ENCODE peak calls at places on chromosomes 16 and 17, in ten cellular contexts. W is RWPE1, Y is type B pancreatic cell, F is brain microvascular endothelial cell, S is thoracic aorta, Q is HFFc6, M is testis, U is GM23338, T is SK-N-SH, V is gastrocnemius medialis. C is an unnamed sample.
A peak's percentile ranks its signal among the peaks of the same experiment; 100 is the strongest.

GRCh38 chr17:39676198-39676819 is 8.1 kb downstream of the PNMT start:
- DNase-seq in W (no peak), Y (no peak), F (no peak), S (peak; percentile 73), Q (no peak), M (peak; percentile 78), U (no peak), T (no peak), V (peak; percentile 85), C (peak; percentile 76)

GRCh38 chr17:16519021-16519420 is 27.0 kb upstream of the LRRC75A start:
- DNase-seq in W (no peak), Y (no peak), F (no peak), S (no peak), Q (no peak), M (no peak), U (no peak), T (no peak), V (no peak), C (no peak)

GRCh38 chr16:29925173-29925804 is 737 bp downstream of the KCTD13 start:
- DNase-seq in W (peak; percentile 30), Y (no peak), F (no peak), S (no peak), Q (no peak), M (no peak), U (peak; percentile 9), T (no peak), V (no peak), C (peak; percentile 13)

GRCh38 chr16:83970430-83970815 is 2.4 kb downstream of the NECAB2 start:
- DNase-seq in W (no peak), Y (no peak), F (no peak), S (no peak), Q (no peak), M (no peak), U (no peak), T (no peak), V (no peak), C (no peak)

GRCh38 chr17:59845595-59846390 is 47.0 kb downstream of the TUBD1 start:
- DNase-seq in W (peak; percentile 59), Y (no peak), F (peak; percentile 75), S (no peak), Q (peak; percentile 65), M (no peak), U (peak; percentile 54), T (no peak), V (peak; percentile 79), C (peak; percentile 63)

GRCh38 chr17:364766-365165 is 12.2 kb upstream of the RPH3AL start:
- DNase-seq in W (no peak), Y (no peak), F (no peak), S (no peak), Q (no peak), M (no peak), U (no peak), T (no peak), V (no peak), C (no peak)

GRCh38 chr17:40124279-40125141 is 2.7 kb downstream of the MSL1 start:
- DNase-seq in W (no peak), Y (no peak), F (no peak), S (no peak), Q (no peak), M (no peak), U (peak; percentile 73), T (no peak), V (no peak), C (no peak)

GRCh38 chr17:8012996-8013640 is 10.7 kb downstream of the GUCY2D start:
- DNase-seq in W (no peak), Y (no peak), F (no peak), S (no peak), Q (no peak), M (no peak), U (no peak), T (no peak), V (no peak), C (no peak)

GRCh38 chr17:3004925-3005324 is 58.5 kb downstream of the OR1D5 start:
- DNase-seq in W (no peak), Y (no peak), F (no peak), S (no peak), Q (no peak), M (peak; percentile 33), U (no peak), T (peak; percentile 62), V (no peak), C (no peak)

GRCh38 chr17:44122825-44123355 is 551 bp downstream of the HDAC5 start:
- DNase-seq in W (no peak), Y (no peak), F (no peak), S (no peak), Q (no peak), M (no peak), U (peak; percentile 48), T (no peak), V (no peak), C (peak; percentile 37)

GRCh38 chr16:89365044-89365467 is 125.3 kb downstream of the ANKRD11 start:
- DNase-seq in W (no peak), Y (no peak), F (peak; percentile 87), S (no peak), Q (peak; percentile 77), M (no peak), U (no peak), T (peak; percentile 24), V (no peak), C (peak; percentile 35)

GRCh38 chr16:72282338-72282737 is 110.4 kb upstream of the PMFBP1 start:
- DNase-seq in W (no peak), Y (no peak), F (no peak), S (no peak), Q (no peak), M (no peak), U (no peak), T (no peak), V (no peak), C (no peak)

GRCh38 chr17:58417300-58418092 is at the start of gene RNF43:
- DNase-seq in W (peak; percentile 99), Y (peak; percentile 85), F (peak; percentile 77), S (peak; percentile 58), Q (peak; percentile 66), M (peak; percentile 98), U (peak; percentile 98), T (peak; percentile 90), V (peak; percentile 84), C (peak; percentile 96)

DNA sequence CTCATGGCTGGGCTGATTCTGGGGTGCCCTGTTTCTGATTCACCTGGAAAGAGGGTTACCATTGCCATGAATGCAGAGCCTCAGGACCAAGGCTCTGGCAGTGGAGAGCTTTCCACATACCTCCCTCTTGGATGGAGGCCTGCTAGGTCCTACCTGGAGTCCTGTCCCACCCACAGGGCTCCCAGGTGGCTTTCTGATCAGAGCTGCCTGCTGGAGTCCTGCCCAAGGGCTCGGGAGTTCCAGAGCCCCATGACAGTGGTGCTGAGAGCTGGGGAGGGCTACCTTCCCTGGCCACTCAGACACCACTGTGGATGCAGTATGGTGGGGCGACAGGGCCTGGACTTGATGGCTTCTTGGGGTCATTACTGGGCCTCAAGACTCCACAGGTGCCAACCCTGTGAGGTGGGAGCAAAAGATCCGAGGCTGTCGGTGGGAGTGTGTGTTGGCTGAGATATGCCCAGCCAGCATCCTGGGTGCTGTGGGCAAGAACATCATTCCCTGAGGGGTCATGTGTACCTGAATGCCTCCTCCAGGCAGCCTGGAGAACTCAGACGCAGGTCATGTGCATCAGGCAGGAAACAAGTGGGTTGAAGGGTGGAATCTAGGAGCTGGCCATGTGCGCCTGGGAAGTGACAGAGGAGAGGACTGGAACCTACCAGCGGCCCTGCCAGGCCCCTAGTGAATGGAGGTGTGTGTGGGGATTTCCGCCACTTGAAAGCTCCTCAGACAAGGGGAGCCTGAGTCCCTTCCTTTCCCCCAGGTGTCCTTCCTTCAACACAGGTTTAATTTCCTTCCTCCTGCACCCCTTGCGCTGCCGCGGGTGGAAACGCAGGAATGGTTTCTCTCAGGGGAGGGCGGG is 2.3 kb upstream of the WNT3 start:
- DNase-seq in W (no peak), Y (no peak), F (no peak), S (no peak), Q (no peak), M (no peak), U (peak; percentile 34), T (no peak), V (no peak), C (no peak)
- TF ChIP-seq CTCF in W (no peak), Y (no peak), F (no peak), S (no peak), Q (no peak), M (no peak), U (no peak), T (no peak), V (no peak), C (no peak)

DNA sequence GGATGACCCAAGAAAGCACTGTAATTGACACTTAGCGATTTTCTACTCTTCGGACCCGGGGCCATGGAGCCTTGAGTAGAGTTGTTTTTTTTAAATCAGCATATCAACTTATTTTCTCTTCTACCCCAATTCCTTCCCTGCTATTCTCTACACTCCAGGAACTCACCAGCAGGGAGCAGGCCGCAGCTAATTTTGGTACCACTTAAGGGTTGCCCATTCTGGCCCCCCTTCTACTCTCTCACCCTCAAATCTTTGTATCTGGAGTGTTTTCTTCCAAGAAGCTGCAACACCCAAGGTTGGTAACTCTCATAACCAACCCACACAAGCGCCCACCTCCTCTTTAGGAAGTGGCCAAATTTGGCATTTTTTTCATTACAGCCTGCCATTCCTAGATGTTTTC is 5.5 kb upstream of the ERAL1 start:
- DNase-seq in W (no peak), Y (no peak), F (no peak), S (no peak), Q (peak; percentile 17), M (no peak), U (peak; percentile 52), T (peak; percentile 25), V (no peak), C (peak; percentile 60)
- TF ChIP-seq CTCF in W (no peak), Y (no peak), F (no peak), S (no peak), Q (no peak), M (peak; percentile 3), U (no peak), T (peak; percentile 19), V (no peak), C (no peak)

DNA sequence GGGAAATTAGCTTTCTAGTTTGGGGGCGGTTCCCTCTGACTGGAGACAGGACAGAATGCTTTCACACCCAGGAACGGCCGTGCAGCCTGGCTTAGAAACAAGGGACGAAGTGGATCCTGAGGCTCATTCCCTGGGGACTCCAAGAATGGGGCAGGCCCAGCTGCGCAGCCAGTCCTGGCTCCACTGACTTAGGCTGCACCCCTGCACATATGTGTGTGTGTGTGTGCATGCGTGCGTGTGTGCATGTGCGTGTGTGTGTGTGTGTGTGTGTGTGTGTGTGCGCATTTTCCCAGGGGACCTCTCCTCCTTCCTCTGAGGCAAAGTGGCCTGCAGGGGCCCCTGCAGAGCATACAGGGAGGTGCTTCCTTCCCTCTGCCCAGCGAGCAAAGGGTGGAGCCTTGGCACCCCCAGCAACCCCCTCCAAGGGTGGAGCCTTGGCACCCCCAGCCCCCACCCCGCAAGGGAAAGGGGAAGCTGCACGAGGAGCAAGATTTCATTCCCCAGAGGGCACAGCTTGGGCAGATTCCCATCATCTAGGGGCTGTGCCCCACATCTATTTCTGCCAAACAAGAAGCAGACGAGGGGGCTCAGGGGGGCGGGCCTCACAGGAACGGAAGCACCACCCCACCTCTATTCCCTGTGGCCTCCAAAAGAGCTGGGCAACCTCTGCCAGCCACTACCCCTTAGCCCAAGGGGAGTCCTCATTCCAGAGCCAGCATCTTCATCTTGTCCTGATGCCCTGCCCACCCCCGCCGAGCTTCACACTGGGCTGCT is 97.6 kb upstream of the CBX4 start:
- DNase-seq in W (no peak), Y (no peak), F (no peak), S (no peak), Q (no peak), M (no peak), U (no peak), T (no peak), V (no peak), C (peak; percentile 37)
- TF ChIP-seq CTCF in W (no peak), Y (no peak), F (peak; percentile 16), S (no peak), Q (no peak), M (no peak), U (no peak), T (no peak), V (no peak), C (no peak)

GRCh38 chr16:66346221-66346620 is 20.3 kb upstream of the CDH5 start:
- DNase-seq in W (no peak), Y (no peak), F (no peak), S (no peak), Q (no peak), M (no peak), U (no peak), T (no peak), V (no peak), C (no peak)
- TF ChIP-seq CTCF in W (no peak), Y (no peak), F (no peak), S (no peak), Q (no peak), M (no peak), U (no peak), T (no peak), V (no peak), C (no peak)

C was measured in activated CD8-positive, alpha-beta T cell treated with anti-CD3 and anti-CD28 coated beads for 36 hours.